ENCODE peak calls at places on chromosomes 6 and 20, in four cellular contexts. H, P, F and Z are unnamed samples. For H3K4me1, the result is how much of the 10 kb centered on the place peaks cover.

GRCh38 chr6:24919404-24919892 is 16.3 kb downstream of the RIPOR2 start:
- DNase-seq in F (no peak), H (no peak), P (peak), Z (peak)

GRCh38 chr20:36666181-36666740 is 20.3 kb upstream of the SLA2 start:
- DNase-seq in P (peak), F (no peak), H (no peak), Z (peak)

GRCh38 chr6:22474283-22474682 is 95.1 kb upstream of the HDGFL1 start:
- DNase-seq in P (no peak), F (no peak), H (no peak), Z (no peak)

GRCh38 chr6:116982401-116982800 is 105.4 kb downstream of the RFX6 start:
- DNase-seq in F (no peak), H (no peak), P (no peak), Z (no peak)

GRCh38 chr6:164756142-164756541 is 553.3 kb downstream of the C6orf118 start:
- DNase-seq in F (no peak), H (no peak), P (no peak), Z (no peak)

GRCh38 chr6:161486326-161486725 is 212.5 kb upstream of the AGPAT4 start:
- DNase-seq in P (no peak), H (no peak), F (peak), Z (no peak)

GRCh38 chr6:130740308-130740707 is 86.9 kb upstream of the SMLR1 start:
- DNase-seq in P (no peak), H (no peak), F (no peak), Z (no peak)

GRCh38 chr6:33073431-33073871 is at the start of gene HLA-DPA1:
- DNase-seq in H (no peak), F (peak), P (peak), Z (peak)

GRCh38 chr6:68343901-68344300 is 291.2 kb upstream of the ADGRB3 start:
- DNase-seq in F (no peak), H (no peak), P (peak), Z (peak)

GRCh38 chr20:2814587-2815051 is at the start of gene C20orf141:
- DNase-seq in F (no peak), H (peak), P (no peak), Z (no peak)

GRCh38 chr6:166707045-166707444 is 80.0 kb upstream of the RPS6KA2 start:
- DNase-seq in F (no peak), H (no peak), P (peak), Z (no peak)

GRCh38 chr6:56849876-56850275 is 105.0 kb upstream of the BEND6 start:
- DNase-seq in P (no peak), H (no peak), F (no peak), Z (no peak)

GRCh38 chr6:1329708-1330107 is 17.8 kb downstream of the FOXQ1 start:
- DNase-seq in H (no peak), P (no peak), F (no peak), Z (no peak)

GRCh38 chr20:55158446-55158845 is 683.1 kb downstream of the DOK5 start:
- DNase-seq in F (no peak), P (no peak), H (no peak), Z (no peak)

GRCh38 chr20:19826179-19826914 is 68.3 kb downstream of the RIN2 start:
- DNase-seq in H (no peak), F (no peak), P (no peak), Z (no peak)

GRCh38 chr20:50450961-50451752 is 59.0 kb upstream of the PTPN1 start:
- DNase-seq in P (no peak), F (no peak), H (peak), Z (peak)

GRCh38 chr20:25750765-25751696 is 54.4 kb upstream of the ZNF337 start:
- DNase-seq in F (no peak), H (peak), P (peak), Z (peak)

GRCh38 chr6:132780770-132781371 is 17.6 kb downstream of the SLC18B1 start:
- DNase-seq in F (no peak), P (peak), H (no peak), Z (peak)

GRCh38 chr20:25035924-25036323 is 22.0 kb downstream of the ACSS1 start:
- DNase-seq in H (no peak), F (no peak), P (no peak), Z (peak)

GRCh38 chr6:109865968-109866367 is 112.1 kb upstream of the GPR6 start:
- DNase-seq in P (peak), F (no peak), H (no peak), Z (no peak)

GRCh38 chr6:144898052-144898689 is 613.0 kb downstream of the UTRN start:
- DNase-seq in P (no peak), H (no peak), F (peak), Z (no peak)

GRCh38 chr20:10672579-10673127 is 1.1 kb downstream of the JAG1 start:
- DNase-seq in P (peak), H (peak), F (no peak), Z (peak)

GRCh38 chr6:90139272-90139817 is 157.3 kb downstream of the BACH2 start:
- DNase-seq in H (no peak), F (no peak), P (no peak), Z (no peak)

GRCh38 chr6:3471711-3472110 is 14.9 kb upstream of the SLC22A23 start:
- DNase-seq in P (peak), H (no peak), F (no peak), Z (no peak)

GRCh38 chr6:155247618-155248017 is 16.2 kb upstream of the CLDN20 start:
- DNase-seq in P (no peak), F (no peak), H (no peak), Z (no peak)

GRCh38 chr6:95487817-95488216 is 89.5 kb upstream of the MANEA start:
- DNase-seq in P (peak), H (no peak), F (no peak), Z (no peak)

GRCh38 chr6:135334169-135334568 is 153.1 kb downstream of the MYB start:
- DNase-seq in H (no peak), P (no peak), F (no peak), Z (no peak)

GRCh38 chr20:11849976-11850670 is 67.6 kb upstream of the BTBD3 start:
- DNase-seq in H (peak), P (no peak), F (peak), Z (no peak)

GRCh38 chr20:50048420-50049166 is 64.4 kb downstream of the UBE2V1 start:
- DNase-seq in H (no peak), P (no peak), F (no peak), Z (no peak)

GRCh38 chr6:35140991-35141720 is at the start of gene TCP11:
- DNase-seq in P (no peak), H (no peak), F (no peak), Z (no peak)

GRCh38 chr20:59806578-59806975 is 126.9 kb downstream of the SYCP2 start:
- DNase-seq in H (no peak), F (no peak), P (no peak), Z (no peak)

GRCh38 chr20:49478266-49478665 is 4.2 kb downstream of the KCNB1 start:
- DNase-seq in F (no peak), P (no peak), H (no peak), Z (no peak)

DNA sequence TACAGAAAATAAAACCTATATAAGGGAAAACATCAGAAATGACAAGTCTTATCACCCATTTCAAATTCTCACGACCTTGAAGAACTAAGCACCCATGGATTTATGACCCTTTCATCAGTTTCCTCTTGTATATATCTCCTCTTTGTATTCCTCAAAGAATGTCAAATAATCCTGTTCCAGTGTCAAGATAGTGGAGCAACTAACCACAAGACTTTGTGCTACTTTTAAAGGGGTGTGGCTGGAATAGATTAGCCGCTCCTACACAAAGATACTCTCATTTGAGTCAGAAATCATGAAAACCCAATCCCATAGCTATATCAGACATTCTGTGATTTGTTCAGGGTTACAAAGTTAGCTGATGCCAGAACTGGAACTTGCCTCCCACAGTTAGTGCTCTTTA is 6.6 kb downstream of the REPS1 start:
- DNase-seq in H (no peak), F (no peak), P (no peak), Z (no peak)
- H3K4me1 ChIP-seq in H (under half), F (under half), P (half or more), Z (under half)

DNA sequence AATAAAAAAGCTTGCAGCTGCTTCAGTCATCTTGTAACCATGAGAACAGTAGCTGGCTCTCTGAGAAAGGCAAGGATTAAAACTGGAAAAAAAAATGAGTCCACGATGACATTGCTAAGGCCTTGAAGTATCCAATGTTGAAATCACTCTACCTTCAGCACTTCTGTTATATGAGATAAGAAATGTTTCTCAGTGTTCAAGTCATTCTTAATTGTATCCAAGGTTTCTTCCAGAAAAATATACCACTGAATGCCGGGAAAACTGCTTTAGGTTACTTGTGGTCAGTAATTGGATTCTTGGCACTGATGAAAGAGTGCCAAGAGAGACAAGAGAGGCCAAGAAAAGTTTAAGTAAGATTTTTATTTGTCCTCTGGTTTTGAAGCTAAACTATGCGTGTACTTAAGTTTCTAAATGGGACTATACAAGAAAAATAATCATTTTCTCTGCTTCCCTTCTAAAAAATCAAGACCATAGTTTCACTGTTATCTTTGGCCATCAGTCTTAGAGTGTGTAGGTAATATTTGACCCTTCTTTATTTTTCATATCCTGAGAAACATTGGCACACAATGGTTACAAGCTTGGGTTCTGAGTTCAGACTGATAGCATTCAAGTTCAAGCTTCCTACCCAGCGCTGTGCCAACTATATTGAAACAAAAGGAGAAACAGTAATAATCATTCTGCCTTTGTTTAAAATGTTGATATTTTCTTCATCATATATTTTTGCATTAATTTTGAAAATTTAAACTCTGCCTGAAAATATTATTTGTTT is 84.6 kb downstream of the TRDN start:
- DNase-seq in H (no peak), F (no peak), P (no peak), Z (no peak)
- H3K4me1 ChIP-seq in H (under half), F (under half), P (under half), Z (under half)

DNA sequence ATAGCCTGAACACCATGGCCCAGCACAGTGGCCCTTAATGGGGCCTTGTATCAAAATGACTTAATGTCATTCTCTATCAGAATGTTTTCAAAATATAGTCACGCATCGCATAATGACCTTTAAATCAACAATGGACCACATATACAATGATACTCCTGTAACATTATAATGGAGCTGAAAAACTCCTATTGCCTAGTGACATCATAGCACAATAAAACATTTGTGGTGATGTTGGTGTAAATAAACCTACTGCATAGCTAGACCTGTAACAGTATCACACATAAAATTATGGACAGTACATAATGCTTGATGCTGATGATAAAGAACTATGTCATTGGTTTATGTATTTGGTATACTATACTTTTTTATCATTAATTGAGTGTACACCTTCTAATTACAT is 9.3 kb downstream of the ELOVL5 start:
- DNase-seq in F (no peak), P (no peak), H (no peak), Z (no peak)
- H3K4me1 ChIP-seq in F (under half), P (half or more), H (under half), Z (half or more)

GRCh38 chr6:150176152-150176551 is 33.3 kb downstream of the PPP1R14C start:
- DNase-seq in P (no peak), F (no peak), H (no peak), Z (no peak)

GRCh38 chr6:150176659-150177058 is 33.8 kb downstream of the PPP1R14C start:
- DNase-seq in H (no peak), F (no peak), P (no peak), Z (no peak)

GRCh38 chr6:150179030-150179429 is 36.2 kb downstream of the PPP1R14C start:
- DNase-seq in P (no peak), H (no peak), F (no peak), Z (no peak)

GRCh38 chr6:150175611-150176151 is 32.8 kb downstream of the PPP1R14C start:
- DNase-seq in H (no peak), F (no peak), P (no peak), Z (no peak)

DNA sequence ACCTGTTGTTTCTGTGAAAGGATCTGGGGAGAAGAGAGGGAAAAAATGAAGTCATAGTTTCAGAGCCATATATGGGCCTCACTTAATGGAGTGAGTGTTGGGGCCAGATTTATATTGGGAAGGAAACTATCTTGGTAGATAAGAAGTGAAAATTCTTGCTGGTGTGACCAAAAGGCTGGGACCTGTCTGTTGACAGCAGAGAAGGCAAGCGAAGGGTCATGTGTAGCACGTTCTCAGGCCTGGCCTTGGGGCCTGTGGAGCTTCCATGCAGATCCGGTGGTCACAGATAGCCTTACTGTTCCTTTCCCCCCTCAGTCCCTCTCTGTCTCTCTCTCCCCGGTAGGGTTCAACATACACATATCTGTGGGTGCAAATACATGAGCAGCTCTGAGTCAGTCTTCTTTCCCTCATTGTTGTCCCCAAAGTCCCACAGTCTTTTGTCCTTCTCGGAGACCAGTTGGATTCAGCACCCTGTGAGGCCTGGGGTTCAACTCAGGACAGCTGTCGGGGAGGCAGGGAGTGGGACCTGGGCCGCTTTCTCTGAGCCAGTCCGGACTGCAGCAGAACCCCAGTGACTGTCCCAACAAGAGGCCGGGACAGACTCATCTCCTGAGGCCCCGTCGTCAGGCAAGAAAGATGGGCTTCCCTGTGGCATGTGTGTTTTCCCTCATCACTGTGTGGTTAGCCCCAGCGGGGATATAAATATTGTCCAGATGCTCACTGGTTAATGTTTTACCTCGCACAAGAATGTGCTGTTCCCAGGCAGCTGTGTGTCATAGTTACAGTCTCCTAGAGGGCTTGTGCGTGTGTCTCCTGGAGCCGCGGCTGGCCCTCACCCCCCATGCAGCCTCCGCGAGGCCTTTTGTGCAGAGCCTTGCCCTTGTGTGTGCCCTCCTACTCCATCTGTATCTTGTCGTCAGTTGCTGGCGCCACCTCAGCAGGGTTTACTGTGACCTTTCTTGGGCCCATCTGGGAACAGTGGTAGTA is 34.7 kb downstream of the PPP1R14C start:
- DNase-seq in H (no peak), F (no peak), P (no peak), Z (no peak)
- H3K4me1 ChIP-seq in H (under half), F (under half), P (under half), Z (under half)

GRCh38 chr20:23130622-23130916 is 44.4 kb upstream of the CD93 start:
- DNase-seq in H (no peak), F (no peak), P (no peak), Z (no peak)

GRCh38 chr20:23133560-23133998 is 47.5 kb upstream of the CD93 start:
- DNase-seq in P (no peak), H (no peak), F (no peak), Z (no peak)

GRCh38 chr20:23131766-23132165 is 45.6 kb upstream of the CD93 start:
- DNase-seq in F (no peak), P (no peak), H (no peak), Z (no peak)

GRCh38 chr20:23132293-23132929 is 46.3 kb upstream of the CD93 start:
- DNase-seq in H (no peak), P (no peak), F (no peak), Z (no peak)

GRCh38 chr20:23132930-23133559 is 46.9 kb upstream of the CD93 start:
- DNase-seq in H (no peak), F (no peak), P (no peak), Z (no peak)
- H3K4me1 ChIP-seq in H (under half), F (under half), P (under half), Z (under half)

GRCh38 chr6:43973351-43973750 is 153.9 kb downstream of the MRPL14 start:
- DNase-seq in H (no peak), P (no peak), F (no peak), Z (no peak)

GRCh38 chr6:43971776-43972126 is 155.5 kb downstream of the MRPL14 start:
- DNase-seq in P (no peak), H (no peak), F (no peak), Z (no peak)

GRCh38 chr6:43970913-43971775 is 156.1 kb downstream of the MRPL14 start:
- DNase-seq in F (no peak), H (no peak), P (no peak), Z (no peak)

GRCh38 chr6:43972179-43972914 is 154.9 kb downstream of the MRPL14 start:
- DNase-seq in F (no peak), P (no peak), H (no peak), Z (no peak)

GRCh38 chr6:43972915-43973304 is 154.3 kb downstream of the MRPL14 start:
- DNase-seq in P (no peak), F (no peak), H (peak), Z (no peak)
- H3K4me1 ChIP-seq in P (under half), F (under half), H (under half), Z (under half)

GRCh38 chr6:105807905-105808304 is 278.2 kb upstream of the PRDM1 start:
- DNase-seq in H (no peak), F (no peak), P (no peak), Z (no peak)
- H3K4me1 ChIP-seq in H (under half), F (under half), P (under half), Z (under half)

GRCh38 chr6:167842457-167842856 is 15.7 kb downstream of the AFDN start:
- DNase-seq in H (no peak), F (no peak), P (no peak), Z (no peak)
- H3K4me1 ChIP-seq in H (under half), F (under half), P (under half), Z (under half)

GRCh38 chr6:28505733-28506132 is 9.9 kb downstream of the GPX6 start:
- DNase-seq in H (no peak), P (no peak), F (no peak), Z (no peak)

GRCh38 chr6:28496099-28496779 is 19.4 kb downstream of the GPX6 start:
- DNase-seq in H (no peak), F (peak), P (no peak), Z (peak)

GRCh38 chr6:28497893-28498292 is 17.7 kb downstream of the GPX6 start:
- DNase-seq in F (no peak), P (no peak), H (no peak), Z (no peak)

GRCh38 chr6:28497306-28497705 is 18.3 kb downstream of the GPX6 start:
- DNase-seq in F (no peak), H (no peak), P (no peak), Z (no peak)

GRCh38 chr6:28501259-28501658 is 14.3 kb downstream of the GPX6 start:
- DNase-seq in F (no peak), H (no peak), P (no peak), Z (no peak)
- H3K4me1 ChIP-seq in F (under half), H (under half), P (under half), Z (under half)